ENCODE peak calls at places on chromosomes 4 and X, in four cellular contexts. One of them, this sample, is unnamed. For H3K79me2, the result is how much of the 10 kb centered on the place peaks cover.

GRCh38 chr4:36399762-36400353 is 118.4 kb downstream of the DTHD1 start:
- DNase-seq in PC-3: peak
- DNase-seq in K562: no peak
- DNase-seq in OCI-LY7: peak
- DNase-seq in this sample: no peak

GRCh38 chrX:141278306-141278705 is 36.0 kb upstream of the SPANXC start:
- DNase-seq in PC-3: peak
- DNase-seq in K562: peak
- DNase-seq in OCI-LY7: peak
- DNase-seq in this sample: no peak

GRCh38 chr4:168505996-168506395 is 9.1 kb downstream of the PALLD start:
- DNase-seq in PC-3: no peak
- DNase-seq in K562: no peak
- DNase-seq in OCI-LY7: no peak
- DNase-seq in this sample: no peak

GRCh38 chrX:71111141-71111843 is at the start of gene IL2RG:
- DNase-seq in PC-3: peak
- DNase-seq in K562: peak
- DNase-seq in OCI-LY7: peak
- DNase-seq in this sample: no peak

GRCh38 chrX:78383594-78383993 is 56.2 kb upstream of the CYSLTR1 start:
- DNase-seq in PC-3: no peak
- DNase-seq in K562: no peak
- DNase-seq in OCI-LY7: no peak
- DNase-seq in this sample: no peak

GRCh38 chrX:46757593-46757992 is 1.3 kb downstream of the SLC9A7 start:
- DNase-seq in PC-3: peak
- DNase-seq in K562: no peak
- DNase-seq in OCI-LY7: peak
- DNase-seq in this sample: no peak

GRCh38 chrX:110417128-110417527 is 58.5 kb downstream of the RTL9 start:
- DNase-seq in PC-3: no peak
- DNase-seq in K562: no peak
- DNase-seq in OCI-LY7: no peak
- DNase-seq in this sample: no peak

GRCh38 chr4:73446336-73446938 is 10.4 kb downstream of the AFP start:
- DNase-seq in PC-3: peak
- DNase-seq in K562: peak
- DNase-seq in OCI-LY7: peak
- DNase-seq in this sample: peak

GRCh38 chrX:21490341-21490740 is 116.1 kb downstream of the CNKSR2 start:
- DNase-seq in PC-3: peak
- DNase-seq in K562: no peak
- DNase-seq in OCI-LY7: no peak
- DNase-seq in this sample: no peak

GRCh38 chr4:78749972-78750727 is 26.0 kb upstream of the BMP2K start:
- DNase-seq in PC-3: no peak
- DNase-seq in K562: no peak
- DNase-seq in OCI-LY7: peak
- DNase-seq in this sample: no peak

GRCh38 chrX:53547668-53548067 is 113.5 kb upstream of the HSD17B10 start:
- DNase-seq in PC-3: no peak
- DNase-seq in K562: no peak
- DNase-seq in OCI-LY7: no peak
- DNase-seq in this sample: no peak

GRCh38 chrX:56788717-56789122 is 59.7 kb downstream of the NBDY start:
- DNase-seq in PC-3: no peak
- DNase-seq in K562: no peak
- DNase-seq in OCI-LY7: peak
- DNase-seq in this sample: no peak

GRCh38 chrX:1871887-1872286 is 257.0 kb downstream of the ASMT start:
- DNase-seq in PC-3: no peak
- DNase-seq in K562: no peak
- DNase-seq in OCI-LY7: no peak
- DNase-seq in this sample: no peak

GRCh38 chr4:175998782-175999181 is 66.9 kb upstream of the WDR17 start:
- DNase-seq in PC-3: peak
- DNase-seq in K562: no peak
- DNase-seq in OCI-LY7: peak
- DNase-seq in this sample: no peak

GRCh38 chr4:146442801-146443200 is 78.9 kb downstream of the SLC10A7 start:
- DNase-seq in PC-3: peak
- DNase-seq in K562: no peak
- DNase-seq in OCI-LY7: no peak
- DNase-seq in this sample: peak

GRCh38 chr4:87121332-87122065 is 98.9 kb downstream of the KLHL8 start:
- DNase-seq in PC-3: no peak
- DNase-seq in K562: no peak
- DNase-seq in OCI-LY7: no peak
- DNase-seq in this sample: peak

GRCh38 chr4:148214529-148215166 is 227.6 kb downstream of the NR3C2 start:
- DNase-seq in PC-3: no peak
- DNase-seq in K562: no peak
- DNase-seq in OCI-LY7: no peak
- DNase-seq in this sample: no peak

GRCh38 chr4:145739840-145740239 is 59.9 kb downstream of the C4orf51 start:
- DNase-seq in PC-3: no peak
- DNase-seq in K562: no peak
- DNase-seq in OCI-LY7: no peak
- DNase-seq in this sample: no peak

GRCh38 chrX:68193234-68193633 is 240.1 kb downstream of the OPHN1 start:
- DNase-seq in PC-3: no peak
- DNase-seq in K562: no peak
- DNase-seq in OCI-LY7: no peak
- DNase-seq in this sample: no peak

GRCh38 chr4:99645036-99645435 is 12.6 kb downstream of the C4orf54 start:
- DNase-seq in PC-3: no peak
- DNase-seq in K562: no peak
- DNase-seq in OCI-LY7: no peak
- DNase-seq in this sample: no peak

GRCh38 chr4:19850909-19851308 is 400.8 kb upstream of the SLIT2 start:
- DNase-seq in PC-3: peak
- DNase-seq in K562: no peak
- DNase-seq in OCI-LY7: no peak
- DNase-seq in this sample: no peak

GRCh38 chrX:107626916-107627315 is 1.4 kb upstream of the PRPS1 start:
- DNase-seq in PC-3: peak
- DNase-seq in K562: no peak
- DNase-seq in OCI-LY7: no peak
- DNase-seq in this sample: no peak

GRCh38 chrX:31590581-31591113 is 518.8 kb upstream of the FTHL17 start:
- DNase-seq in PC-3: peak
- DNase-seq in K562: peak
- DNase-seq in OCI-LY7: no peak
- DNase-seq in this sample: peak

GRCh38 chr4:7135389-7135746 is 57.0 kb upstream of the SORCS2 start:
- DNase-seq in PC-3: no peak
- DNase-seq in K562: no peak
- DNase-seq in OCI-LY7: no peak
- DNase-seq in this sample: no peak

GRCh38 chr4:73675623-73676022 is 55.4 kb upstream of the RASSF6 start:
- DNase-seq in PC-3: no peak
- DNase-seq in K562: peak
- DNase-seq in OCI-LY7: no peak
- DNase-seq in this sample: no peak

GRCh38 chr4:152501846-152502536 is 33.9 kb downstream of the FBXW7 start:
- DNase-seq in PC-3: no peak
- DNase-seq in K562: no peak
- DNase-seq in OCI-LY7: no peak
- DNase-seq in this sample: no peak
- H3K79me2 ChIP-seq in PC-3: half or more
- H3K79me2 ChIP-seq in K562: under half
- H3K79me2 ChIP-seq in OCI-LY7: half or more
- H3K79me2 ChIP-seq in this sample: half or more

GRCh38 chr4:80388284-80388607 is 52.7 kb downstream of the CFAP299 start:
- DNase-seq in PC-3: no peak
- DNase-seq in K562: no peak
- DNase-seq in OCI-LY7: no peak
- DNase-seq in this sample: no peak

GRCh38 chr4:80393246-80393969 is 57.9 kb downstream of the CFAP299 start:
- DNase-seq in PC-3: peak
- DNase-seq in K562: no peak
- DNase-seq in OCI-LY7: no peak
- DNase-seq in this sample: peak

GRCh38 chr4:80390178-80390577 is 54.6 kb downstream of the CFAP299 start:
- DNase-seq in PC-3: no peak
- DNase-seq in K562: no peak
- DNase-seq in OCI-LY7: no peak
- DNase-seq in this sample: no peak

GRCh38 chr4:80393970-80394250 is 58.4 kb downstream of the CFAP299 start:
- DNase-seq in PC-3: no peak
- DNase-seq in K562: no peak
- DNase-seq in OCI-LY7: no peak
- DNase-seq in this sample: no peak
- H3K79me2 ChIP-seq in PC-3: under half
- H3K79me2 ChIP-seq in K562: under half
- H3K79me2 ChIP-seq in OCI-LY7: under half
- H3K79me2 ChIP-seq in this sample: under half

GRCh38 chrX:19867938-19868337 is 19.5 kb downstream of the SH3KBP1 start:
- DNase-seq in PC-3: no peak
- DNase-seq in K562: no peak
- DNase-seq in OCI-LY7: no peak
- DNase-seq in this sample: no peak

GRCh38 chrX:19869195-19869594 is 18.2 kb downstream of the SH3KBP1 start:
- DNase-seq in PC-3: no peak
- DNase-seq in K562: no peak
- DNase-seq in OCI-LY7: peak
- DNase-seq in this sample: no peak

GRCh38 chrX:19865567-19866363 is 21.6 kb downstream of the SH3KBP1 start:
- DNase-seq in PC-3: no peak
- DNase-seq in K562: no peak
- DNase-seq in OCI-LY7: no peak
- DNase-seq in this sample: no peak

GRCh38 chrX:19866626-19867410 is 20.6 kb downstream of the SH3KBP1 start:
- DNase-seq in PC-3: no peak
- DNase-seq in K562: no peak
- DNase-seq in OCI-LY7: no peak
- DNase-seq in this sample: no peak

GRCh38 chrX:19867411-19867732 is 20.0 kb downstream of the SH3KBP1 start:
- DNase-seq in PC-3: peak
- DNase-seq in K562: no peak
- DNase-seq in OCI-LY7: no peak
- DNase-seq in this sample: no peak
- H3K79me2 ChIP-seq in PC-3: under half
- H3K79me2 ChIP-seq in K562: under half
- H3K79me2 ChIP-seq in OCI-LY7: half or more
- H3K79me2 ChIP-seq in this sample: under half

GRCh38 chr4:151950993-151951726 is 190.4 kb upstream of the GATB start:
- DNase-seq in PC-3: no peak
- DNase-seq in K562: no peak
- DNase-seq in OCI-LY7: no peak
- DNase-seq in this sample: no peak

GRCh38 chr4:151952711-151953254 is 192.0 kb upstream of the GATB start:
- DNase-seq in PC-3: no peak
- DNase-seq in K562: no peak
- DNase-seq in OCI-LY7: no peak
- DNase-seq in this sample: no peak

GRCh38 chr4:151953286-151953685 is 192.5 kb upstream of the GATB start:
- DNase-seq in PC-3: peak
- DNase-seq in K562: no peak
- DNase-seq in OCI-LY7: no peak
- DNase-seq in this sample: no peak

GRCh38 chr4:151952137-151952536 is 191.3 kb upstream of the GATB start:
- DNase-seq in PC-3: no peak
- DNase-seq in K562: no peak
- DNase-seq in OCI-LY7: no peak
- DNase-seq in this sample: no peak

GRCh38 chr4:151951727-151952078 is 190.9 kb upstream of the GATB start:
- DNase-seq in PC-3: no peak
- DNase-seq in K562: no peak
- DNase-seq in OCI-LY7: no peak
- DNase-seq in this sample: no peak
- H3K79me2 ChIP-seq in PC-3: under half
- H3K79me2 ChIP-seq in K562: under half
- H3K79me2 ChIP-seq in OCI-LY7: under half
- H3K79me2 ChIP-seq in this sample: under half

This sample was measured in keratinocyte.